ENCODE peak calls at places on chromosomes 12 and 14, in six cellular contexts. S, Y, R, T, J and U are unnamed samples.

GRCh38 chr12:46702581-46703344 is 123.0 kb downstream of the SLC38A4 start:
- DNase-seq in R (no peak), S (no peak), T (no peak), J (no peak), Y (no peak), U (no peak)

GRCh38 chr14:57533214-57533613 is 39.6 kb upstream of the CCDC198 start:
- DNase-seq in R (no peak), T (no peak), J (peak), Y (no peak), S (no peak), U (no peak)

GRCh38 chr12:34402899-34403705 is 380.8 kb downstream of the ALG10 start:
- DNase-seq in T (peak), S (no peak), R (no peak), J (no peak), Y (peak), U (peak)

GRCh38 chr12:108699955-108700563 is 31.3 kb downstream of the CORO1C start:
- DNase-seq in Y (no peak), S (no peak), T (no peak), R (no peak), J (no peak), U (no peak)

GRCh38 chr14:80315681-80316080 is 104.4 kb upstream of the DIO2 start:
- DNase-seq in Y (no peak), T (no peak), R (no peak), S (no peak), J (no peak), U (no peak)

GRCh38 chr12:28507055-28507454 is 316.8 kb downstream of the CCDC91 start:
- DNase-seq in S (no peak), T (no peak), Y (no peak), R (no peak), J (no peak), U (no peak)

GRCh38 chr12:122099280-122099749 is 20.8 kb downstream of the MLXIP start:
- DNase-seq in R (no peak), J (no peak), T (no peak), S (no peak), Y (no peak), U (no peak)

GRCh38 chr14:99481745-99482099 is 513 bp downstream of the CCNK start:
- DNase-seq in T (no peak), J (no peak), S (peak), Y (no peak), R (no peak), U (no peak)

GRCh38 chr14:102088012-102088792 is 1.4 kb upstream of the HSP90AA1 start:
- DNase-seq in T (peak), J (no peak), S (peak), R (peak), Y (no peak), U (peak)

GRCh38 chr12:47067778-47068431 is 11.5 kb upstream of the PCED1B start:
- DNase-seq in J (no peak), R (no peak), Y (no peak), T (no peak), S (no peak), U (no peak)

GRCh38 chr14:51562816-51563215 is 88.9 kb upstream of the FRMD6 start:
- DNase-seq in Y (no peak), R (no peak), J (no peak), S (no peak), T (no peak), U (no peak)

GRCh38 chr14:59727073-59727661 is 143.4 kb downstream of the RTN1 start:
- DNase-seq in S (no peak), J (no peak), R (no peak), T (no peak), Y (no peak), U (no peak)

DNA sequence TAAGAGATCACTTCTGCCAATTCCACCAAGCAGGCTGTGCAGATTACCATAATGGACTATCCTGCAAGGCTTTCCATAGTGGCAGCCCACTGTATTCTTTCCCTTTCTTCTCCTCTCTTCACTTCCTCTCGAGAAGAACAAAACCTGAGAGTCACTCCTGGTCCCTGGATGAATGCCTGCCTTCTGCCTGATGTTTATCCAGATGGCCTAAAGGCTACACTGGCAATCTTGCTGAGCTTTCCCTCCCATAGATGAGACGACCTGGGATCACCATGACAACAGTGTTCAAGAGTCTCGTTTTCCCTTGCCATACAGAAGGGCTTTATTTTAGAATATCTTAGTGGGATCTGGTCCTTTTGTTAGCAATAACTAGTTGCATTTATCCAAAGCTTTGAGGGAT is 142.3 kb downstream of the RTN1 start:
- DNase-seq in J (no peak), S (no peak), Y (no peak), T (no peak), R (no peak), U (no peak)
- TF ChIP-seq POLR2AphosphoS5 in J (no peak), S (no peak), Y (no peak), T (no peak), R (no peak), U (no peak)

GRCh38 chr12:53569174-53569557 is 57.0 kb downstream of the ATF7 start:
- DNase-seq in T (no peak), R (no peak), J (no peak), Y (no peak), S (no peak), U (no peak)
- TF ChIP-seq POLR2AphosphoS5 in T (no peak), R (no peak), J (no peak), Y (no peak), S (no peak), U (no peak)

GRCh38 chr14:90573385-90574105 is 176.7 kb downstream of the CALM1 start:
- DNase-seq in Y (no peak), S (no peak), R (no peak), J (no peak), T (no peak), U (no peak)

GRCh38 chr14:90575336-90575735 is 178.5 kb downstream of the CALM1 start:
- DNase-seq in R (no peak), T (no peak), Y (no peak), J (no peak), S (no peak), U (no peak)

GRCh38 chr14:90576581-90576980 is 179.8 kb downstream of the CALM1 start:
- DNase-seq in R (no peak), Y (no peak), S (no peak), J (no peak), T (no peak), U (no peak)

GRCh38 chr14:90575781-90576180 is 179.0 kb downstream of the CALM1 start:
- DNase-seq in R (no peak), T (no peak), Y (no peak), S (no peak), J (no peak), U (no peak)

DNA sequence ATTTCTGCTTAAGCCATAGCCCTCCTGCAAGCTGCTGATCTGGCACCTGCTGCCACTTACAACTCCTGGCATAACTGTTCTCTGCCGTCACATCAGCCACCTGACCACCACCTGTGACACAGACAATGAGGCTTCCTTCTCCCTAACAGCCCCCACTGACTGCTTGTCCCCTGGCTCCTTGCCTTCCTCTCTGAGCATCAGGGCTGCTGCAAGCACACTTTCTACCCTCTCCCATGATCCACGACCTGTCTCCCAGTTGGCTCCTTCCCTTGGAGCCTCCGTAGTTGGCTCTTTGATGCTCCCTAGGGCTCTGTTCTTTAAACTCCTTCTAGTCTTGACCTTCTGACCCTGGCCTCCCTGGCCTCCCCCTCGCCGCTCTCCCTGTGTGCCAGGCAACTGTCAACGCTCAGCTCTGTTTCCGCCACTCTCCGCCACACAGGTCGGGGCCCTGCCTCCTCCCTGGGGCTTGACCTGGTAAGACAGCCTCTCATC is 177.9 kb downstream of the CALM1 start:
- DNase-seq in Y (no peak), R (no peak), S (no peak), T (peak), J (no peak), U (no peak)
- TF ChIP-seq POLR2AphosphoS5 in Y (no peak), R (no peak), S (no peak), T (no peak), J (no peak), U (no peak)

GRCh38 chr12:11833174-11833895 is 183.9 kb downstream of the ETV6 start:
- DNase-seq in R (no peak), J (no peak), S (no peak), Y (no peak), T (no peak), U (no peak)

GRCh38 chr12:11832100-11832499 is 182.6 kb downstream of the ETV6 start:
- DNase-seq in S (no peak), J (no peak), T (no peak), Y (no peak), R (no peak), U (no peak)

GRCh38 chr12:11827096-11827841 is 177.8 kb downstream of the ETV6 start:
- DNase-seq in Y (no peak), R (no peak), J (no peak), S (no peak), T (no peak), U (no peak)

GRCh38 chr12:11829764-11830194 is 180.3 kb downstream of the ETV6 start:
- DNase-seq in R (no peak), S (no peak), J (no peak), Y (no peak), T (no peak), U (no peak)

GRCh38 chr12:11830298-11830937 is 180.9 kb downstream of the ETV6 start:
- DNase-seq in T (no peak), R (no peak), Y (no peak), S (no peak), J (no peak), U (no peak)
- TF ChIP-seq POLR2AphosphoS5 in T (peak), R (no peak), Y (no peak), S (no peak), J (no peak), U (no peak)